ENCODE peak calls at places on chromosomes 3 and 15, in seven cellular contexts. D is neuronal stem cell, N is GM12878, L is astrocyte, A is K562, I is PC-3, U is GM23248. C is an unnamed sample.

GRCh38 chr15:71342658-71343057 is 227.4 kb downstream of the THSD4 start:
- DNase-seq in I (no peak), D (no peak), U (no peak), N (no peak), A (no peak), L (no peak), C (no peak)

GRCh38 chr3:158718490-158719170 is 13.6 kb downstream of the RARRES1 start:
- DNase-seq in A (no peak), D (no peak), I (peak), U (peak), N (no peak), L (peak), C (no peak)

GRCh38 chr15:56948766-56949105 is 30.3 kb downstream of the TCF12 start:
- DNase-seq in U (no peak), A (no peak), N (no peak), D (no peak), L (no peak), I (no peak), C (no peak)

GRCh38 chr3:40701016-40701588 is 176.3 kb downstream of the ZNF621 start:
- DNase-seq in N (no peak), I (no peak), U (no peak), D (no peak), L (no peak), A (no peak), C (no peak)

GRCh38 chr15:74264081-74264501 is 28.0 kb downstream of the CCDC33 start:
- DNase-seq in U (no peak), A (no peak), I (no peak), D (no peak), L (no peak), N (no peak), C (no peak)

GRCh38 chr3:123396171-123397049 is 52.5 kb downstream of the ADCY5 start:
- DNase-seq in L (no peak), D (no peak), N (no peak), A (no peak), U (no peak), I (no peak), C (no peak)

GRCh38 chr15:73600413-73601050 is 32.7 kb downstream of the NPTN start:
- DNase-seq in U (no peak), D (no peak), L (peak), I (no peak), A (no peak), N (no peak), C (no peak)

GRCh38 chr15:83993591-83993990 is 242.0 kb upstream of the GOLGA6L4 start:
- DNase-seq in L (no peak), I (peak), U (no peak), N (no peak), D (no peak), A (no peak), C (no peak)

GRCh38 chr3:72887378-72887722 is 496 bp upstream of the GXYLT2 start:
- DNase-seq in D (no peak), U (peak), I (peak), L (no peak), A (no peak), N (no peak), C (no peak)

GRCh38 chr3:38127611-38128302 is 9.2 kb downstream of the ACAA1 start:
- DNase-seq in U (no peak), N (no peak), D (no peak), A (no peak), L (no peak), I (no peak), C (no peak)

GRCh38 chr3:181316481-181316880 is 326.9 kb upstream of the DNAJC19 start:
- DNase-seq in D (peak), A (no peak), U (peak), N (no peak), L (peak), I (peak), C (no peak)

DNA sequence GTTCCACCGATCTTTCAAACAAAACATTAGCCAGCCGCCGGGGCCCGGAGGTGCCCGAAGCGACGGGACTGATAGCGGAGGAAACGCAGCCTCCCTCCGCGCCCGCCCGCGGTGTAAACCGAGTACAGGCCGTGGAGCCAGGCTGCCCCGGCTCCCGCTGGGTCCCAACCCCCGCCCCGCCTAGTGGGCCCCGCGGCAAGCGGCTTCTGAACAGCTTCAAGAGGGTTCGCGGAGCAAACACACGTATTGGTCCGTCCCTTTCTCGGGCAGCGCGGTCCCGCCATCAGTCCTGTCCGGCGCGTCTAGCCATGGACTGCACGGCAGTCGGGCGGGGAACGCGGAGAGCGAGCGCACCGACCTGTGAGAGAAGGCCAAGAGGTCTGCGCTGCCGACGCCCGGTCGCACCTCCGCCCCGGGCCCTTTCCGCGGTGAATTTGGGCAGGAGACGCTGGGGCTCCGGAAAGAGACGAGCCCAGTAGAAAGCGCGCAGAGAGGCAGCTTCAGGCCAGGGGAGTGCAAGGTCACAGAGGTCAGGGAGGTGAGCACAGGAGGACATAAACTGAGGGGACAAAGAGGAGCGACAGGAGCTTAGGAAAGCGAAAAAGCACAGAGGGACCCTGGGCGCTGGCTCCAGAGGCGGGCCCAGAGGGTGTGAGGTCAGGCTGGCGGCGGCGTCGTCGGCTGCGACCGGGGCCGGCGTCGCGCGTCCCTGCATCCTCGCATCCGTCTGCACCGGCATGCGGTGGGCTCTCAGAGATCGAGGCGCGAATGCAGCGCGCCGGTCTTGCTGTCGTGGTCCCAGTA is 1.9 kb downstream of the FOXL2 start:
- DNase-seq in D (peak), U (no peak), I (no peak), N (no peak), L (no peak), A (peak), C (no peak)
- H3K4me3 ChIP-seq in D (peak), U (peak), I (no peak), N (no peak), L (no peak), A (peak), C (peak)

DNA sequence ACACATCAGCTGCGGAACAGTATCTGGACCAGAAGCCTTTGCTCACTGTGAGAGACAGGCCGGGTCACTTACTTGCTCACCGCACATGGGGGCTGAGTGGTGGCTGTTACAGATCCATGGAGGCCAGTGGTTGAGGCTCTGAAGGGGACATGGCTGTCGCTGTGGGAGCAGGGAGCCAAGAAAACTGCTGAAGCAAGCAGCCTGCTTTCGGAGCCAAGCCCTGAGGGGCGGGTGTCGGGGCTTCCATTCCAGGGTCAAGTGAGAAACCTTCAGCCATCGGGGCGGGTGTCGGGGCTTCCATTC is 42.3 kb upstream of the ADAMTS17 start:
- DNase-seq in U (no peak), N (no peak), D (no peak), L (no peak), A (no peak), I (no peak), C (no peak)
- H2AFZ ChIP-seq in U (no peak), N (no peak), D (no peak), L (no peak), A (no peak), I (peak), C (no peak)

GRCh38 chr3:65677486-65677885 is 361.2 kb downstream of the MAGI1 start:
- DNase-seq in L (peak), I (no peak), N (no peak), A (no peak), U (no peak), D (no peak), C (no peak)
- H3K9ac ChIP-seq in L (no peak), I (no peak), N (no peak), A (no peak), U (no peak), D (no peak), C (no peak)

GRCh38 chr3:190721330-190721729 is 141.2 kb downstream of the GMNC start:
- DNase-seq in D (no peak), A (no peak), U (no peak), L (no peak), I (no peak), N (peak), C (no peak)

GRCh38 chr3:190722181-190722905 is 140.2 kb downstream of the GMNC start:
- DNase-seq in D (no peak), U (no peak), A (no peak), I (no peak), N (no peak), L (peak), C (no peak)

GRCh38 chr3:190716961-190717360 is 145.5 kb downstream of the GMNC start:
- DNase-seq in A (no peak), I (no peak), L (no peak), N (no peak), D (no peak), U (no peak), C (no peak)

GRCh38 chr3:190718097-190718496 is 144.4 kb downstream of the GMNC start:
- DNase-seq in D (no peak), U (no peak), I (no peak), A (no peak), N (no peak), L (no peak), C (no peak)

GRCh38 chr3:190718691-190719090 is 143.8 kb downstream of the GMNC start:
- DNase-seq in N (no peak), D (no peak), A (no peak), I (peak), U (peak), L (peak), C (no peak)
- H3K4me3 ChIP-seq in N (no peak), D (no peak), A (no peak), I (no peak), U (peak), L (no peak), C (no peak)

DNA sequence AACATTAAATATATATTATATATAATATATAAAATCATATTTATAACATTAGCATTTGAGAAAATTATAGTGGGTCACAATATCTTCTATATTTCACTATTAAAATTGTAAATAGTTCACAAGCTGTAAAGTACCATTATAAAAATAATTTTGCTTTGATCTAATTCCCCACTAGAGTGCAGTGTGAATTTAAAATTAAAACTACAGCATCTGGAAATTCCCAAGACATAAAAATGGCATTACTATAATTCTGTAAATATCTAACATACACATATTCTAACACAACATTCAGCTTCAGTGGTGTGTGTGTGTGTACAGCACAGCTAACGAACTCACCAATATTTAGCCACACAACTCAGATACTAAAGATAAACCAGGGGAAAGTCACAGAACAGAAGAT is 424.9 kb upstream of the ZNF385D start:
- DNase-seq in D (no peak), A (no peak), I (peak), N (no peak), L (no peak), U (peak), C (no peak)
- H2AFZ ChIP-seq in D (no peak), A (no peak), I (no peak), N (no peak), L (no peak), U (no peak), C (no peak)

GRCh38 chr15:55372701-55373440 is 35.3 kb downstream of the CCPG1 start:
- DNase-seq in I (no peak), U (no peak), A (no peak), D (no peak), N (peak), L (no peak), C (no peak)
- H3K9ac ChIP-seq in I (no peak), U (no peak), A (no peak), D (no peak), N (no peak), L (no peak), C (no peak)

GRCh38 chr3:36579746-36580145 is 184.6 kb downstream of the DCLK3 start:
- DNase-seq in L (no peak), N (no peak), A (no peak), U (no peak), I (no peak), D (no peak), C (no peak)
- H3K4me3 ChIP-seq in L (no peak), N (no peak), A (no peak), U (no peak), I (no peak), D (no peak), C (no peak)

GRCh38 chr3:140521751-140522445 is 156.0 kb upstream of the TRIM42 start:
- DNase-seq in I (no peak), L (no peak), N (no peak), A (no peak), D (no peak), U (no peak), C (no peak)
- H2AFZ ChIP-seq in I (no peak), L (no peak), N (no peak), A (no peak), D (no peak), U (no peak), C (no peak)